ENCODE peak calls at places on chromosomes 13 and 19, in seven cellular contexts. One of them, this sample, is unnamed.
A peak's percentile ranks its signal among the peaks of the same experiment; 100 is the strongest.

GRCh38 chr13:98462241-98462882 is 114.5 kb downstream of the STK24 start:
- DNase-seq in left ventricle myocardium inferior: peak; percentile 13
- DNase-seq in iPS-NIHi11: no peak
- DNase-seq in stimulated activated CD4-positive, alpha-beta T cell treated with anti-CD3 and anti-CD28 coated beads, Interleukin-1b, Interleukin-23, amount 100 ng/mL, for 1 hour: no peak
- DNase-seq in Caco-2: no peak
- DNase-seq in lower leg skin: no peak
- DNase-seq in T-cell: no peak
- DNase-seq in this sample: no peak

GRCh38 chr19:4606181-4606580 is 33.1 kb upstream of the TNFAIP8L1 start:
- DNase-seq in left ventricle myocardium inferior: no peak
- DNase-seq in iPS-NIHi11: no peak
- DNase-seq in T-cell: no peak
- DNase-seq in lower leg skin: no peak
- DNase-seq in Caco-2: no peak
- DNase-seq in stimulated activated CD4-positive, alpha-beta T cell treated with anti-CD3 and anti-CD28 coated beads, Interleukin-1b, Interleukin-23, amount 100 ng/mL, for 1 hour: no peak
- DNase-seq in this sample: no peak

GRCh38 chr13:40345654-40346372 is 320.6 kb downstream of the FOXO1 start:
- DNase-seq in iPS-NIHi11: no peak
- DNase-seq in Caco-2: no peak
- DNase-seq in left ventricle myocardium inferior: no peak
- DNase-seq in T-cell: no peak
- DNase-seq in lower leg skin: no peak
- DNase-seq in stimulated activated CD4-positive, alpha-beta T cell treated with anti-CD3 and anti-CD28 coated beads, Interleukin-1b, Interleukin-23, amount 100 ng/mL, for 1 hour: no peak
- DNase-seq in this sample: no peak

GRCh38 chr19:11587302-11587972 is 9.8 kb upstream of the ZNF627 start:
- DNase-seq in lower leg skin: peak; percentile 65
- DNase-seq in Caco-2: peak; percentile 69
- DNase-seq in T-cell: peak; percentile 47
- DNase-seq in iPS-NIHi11: peak; percentile 85
- DNase-seq in stimulated activated CD4-positive, alpha-beta T cell treated with anti-CD3 and anti-CD28 coated beads, Interleukin-1b, Interleukin-23, amount 100 ng/mL, for 1 hour: peak; percentile 31
- DNase-seq in left ventricle myocardium inferior: peak; percentile 74
- DNase-seq in this sample: peak; percentile 60

GRCh38 chr19:9309974-9310446 is 372 bp upstream of the ZNF699 start:
- DNase-seq in left ventricle myocardium inferior: peak; percentile 92
- DNase-seq in lower leg skin: peak; percentile 85
- DNase-seq in T-cell: no peak
- DNase-seq in iPS-NIHi11: peak; percentile 90
- DNase-seq in stimulated activated CD4-positive, alpha-beta T cell treated with anti-CD3 and anti-CD28 coated beads, Interleukin-1b, Interleukin-23, amount 100 ng/mL, for 1 hour: no peak
- DNase-seq in Caco-2: peak; percentile 87
- DNase-seq in this sample: peak; percentile 68

GRCh38 chr19:35348909-35349611 is 1.4 kb downstream of the FFAR1 start:
- DNase-seq in left ventricle myocardium inferior: no peak
- DNase-seq in Caco-2: peak; percentile 22
- DNase-seq in lower leg skin: no peak
- DNase-seq in T-cell: no peak
- DNase-seq in stimulated activated CD4-positive, alpha-beta T cell treated with anti-CD3 and anti-CD28 coated beads, Interleukin-1b, Interleukin-23, amount 100 ng/mL, for 1 hour: no peak
- DNase-seq in iPS-NIHi11: peak; percentile 18
- DNase-seq in this sample: no peak

GRCh38 chr13:110546933-110547332 is 14.6 kb downstream of the RAB20 start:
- DNase-seq in left ventricle myocardium inferior: peak; percentile 78
- DNase-seq in stimulated activated CD4-positive, alpha-beta T cell treated with anti-CD3 and anti-CD28 coated beads, Interleukin-1b, Interleukin-23, amount 100 ng/mL, for 1 hour: no peak
- DNase-seq in iPS-NIHi11: no peak
- DNase-seq in Caco-2: peak; percentile 51
- DNase-seq in lower leg skin: peak; percentile 58
- DNase-seq in T-cell: no peak
- DNase-seq in this sample: no peak

GRCh38 chr19:49626243-49626642 is 13.7 kb downstream of the RRAS start:
- DNase-seq in Caco-2: no peak
- DNase-seq in left ventricle myocardium inferior: no peak
- DNase-seq in stimulated activated CD4-positive, alpha-beta T cell treated with anti-CD3 and anti-CD28 coated beads, Interleukin-1b, Interleukin-23, amount 100 ng/mL, for 1 hour: no peak
- DNase-seq in lower leg skin: no peak
- DNase-seq in T-cell: no peak
- DNase-seq in iPS-NIHi11: no peak
- DNase-seq in this sample: no peak

GRCh38 chr19:57210381-57210780 is 19.1 kb downstream of the ZNF264 start:
- DNase-seq in stimulated activated CD4-positive, alpha-beta T cell treated with anti-CD3 and anti-CD28 coated beads, Interleukin-1b, Interleukin-23, amount 100 ng/mL, for 1 hour: no peak
- DNase-seq in left ventricle myocardium inferior: no peak
- DNase-seq in T-cell: no peak
- DNase-seq in Caco-2: no peak
- DNase-seq in lower leg skin: no peak
- DNase-seq in iPS-NIHi11: no peak
- DNase-seq in this sample: no peak

GRCh38 chr19:39858541-39858940 is 12.4 kb upstream of the FBL start:
- DNase-seq in Caco-2: no peak
- DNase-seq in iPS-NIHi11: peak; percentile 42
- DNase-seq in lower leg skin: no peak
- DNase-seq in T-cell: no peak
- DNase-seq in left ventricle myocardium inferior: peak; percentile 64
- DNase-seq in stimulated activated CD4-positive, alpha-beta T cell treated with anti-CD3 and anti-CD28 coated beads, Interleukin-1b, Interleukin-23, amount 100 ng/mL, for 1 hour: no peak
- DNase-seq in this sample: no peak

GRCh38 chr13:40920826-40921225 is 98.3 kb downstream of the ELF1 start:
- DNase-seq in lower leg skin: no peak
- DNase-seq in Caco-2: no peak
- DNase-seq in stimulated activated CD4-positive, alpha-beta T cell treated with anti-CD3 and anti-CD28 coated beads, Interleukin-1b, Interleukin-23, amount 100 ng/mL, for 1 hour: no peak
- DNase-seq in iPS-NIHi11: no peak
- DNase-seq in left ventricle myocardium inferior: no peak
- DNase-seq in T-cell: no peak
- DNase-seq in this sample: no peak

GRCh38 chr13:32211788-32212187 is 103.4 kb downstream of the ZAR1L start:
- DNase-seq in lower leg skin: no peak
- DNase-seq in T-cell: no peak
- DNase-seq in stimulated activated CD4-positive, alpha-beta T cell treated with anti-CD3 and anti-CD28 coated beads, Interleukin-1b, Interleukin-23, amount 100 ng/mL, for 1 hour: no peak
- DNase-seq in left ventricle myocardium inferior: no peak
- DNase-seq in iPS-NIHi11: no peak
- DNase-seq in Caco-2: no peak
- DNase-seq in this sample: no peak

GRCh38 chr19:11921852-11922495 is 2.9 kb upstream of the ZNF700 start:
- DNase-seq in iPS-NIHi11: no peak
- DNase-seq in Caco-2: peak; percentile 48
- DNase-seq in T-cell: no peak
- DNase-seq in stimulated activated CD4-positive, alpha-beta T cell treated with anti-CD3 and anti-CD28 coated beads, Interleukin-1b, Interleukin-23, amount 100 ng/mL, for 1 hour: no peak
- DNase-seq in left ventricle myocardium inferior: no peak
- DNase-seq in lower leg skin: no peak
- DNase-seq in this sample: no peak